ENCODE peak calls at places on chromosome 22, in four cellular contexts. One of them, this sample, is unnamed.

GRCh38 chr22:50221410-50222300 is 20.8 kb downstream of the SELENOO start:
- DNase-seq in HCT116: no peak
- DNase-seq in NCI-H460: no peak
- DNase-seq in choroid plexus epithelial cell: no peak
- DNase-seq in this sample: no peak

GRCh38 chr22:40423882-40424640 is 53.7 kb downstream of the SGSM3 start:
- DNase-seq in HCT116: no peak
- DNase-seq in NCI-H460: no peak
- DNase-seq in choroid plexus epithelial cell: no peak
- DNase-seq in this sample: no peak

GRCh38 chr22:23829845-23830372 is 8.9 kb downstream of the DERL3 start:
- DNase-seq in HCT116: no peak
- DNase-seq in NCI-H460: no peak
- DNase-seq in choroid plexus epithelial cell: peak
- DNase-seq in this sample: no peak

GRCh38 chr22:19710769-19711106 is 3.6 kb upstream of the SEPTIN5 start:
- DNase-seq in HCT116: no peak
- DNase-seq in NCI-H460: no peak
- DNase-seq in choroid plexus epithelial cell: no peak
- DNase-seq in this sample: no peak

GRCh38 chr22:46056169-46057041 is 79.4 kb upstream of the WNT7B start:
- DNase-seq in HCT116: no peak
- DNase-seq in NCI-H460: no peak
- DNase-seq in choroid plexus epithelial cell: no peak
- DNase-seq in this sample: no peak

GRCh38 chr22:22195265-22196017 is 49.1 kb upstream of the VPREB1 start:
- DNase-seq in HCT116: peak
- DNase-seq in NCI-H460: peak
- DNase-seq in choroid plexus epithelial cell: peak
- DNase-seq in this sample: peak

GRCh38 chr22:44201556-44202129 is 20.9 kb downstream of the PARVG start:
- DNase-seq in HCT116: no peak
- DNase-seq in NCI-H460: no peak
- DNase-seq in choroid plexus epithelial cell: no peak
- DNase-seq in this sample: no peak

GRCh38 chr22:38417252-38418060 is 37.5 kb downstream of the KCNJ4 start:
- DNase-seq in HCT116: no peak
- DNase-seq in NCI-H460: no peak
- DNase-seq in choroid plexus epithelial cell: no peak
- DNase-seq in this sample: no peak

GRCh38 chr22:27717094-27717493 is 84.5 kb downstream of the MN1 start:
- DNase-seq in HCT116: no peak
- DNase-seq in NCI-H460: no peak
- DNase-seq in choroid plexus epithelial cell: no peak
- DNase-seq in this sample: no peak

GRCh38 chr22:23591203-23591791 is 11.2 kb upstream of the IGLL1 start:
- DNase-seq in HCT116: peak
- DNase-seq in NCI-H460: peak
- DNase-seq in choroid plexus epithelial cell: peak
- DNase-seq in this sample: peak

GRCh38 chr22:37253164-37253660 is 9.1 kb upstream of the RAC2 start:
- DNase-seq in HCT116: no peak
- DNase-seq in NCI-H460: no peak
- DNase-seq in choroid plexus epithelial cell: no peak
- DNase-seq in this sample: no peak

GRCh38 chr22:49535126-49535525 is 292.5 kb downstream of the BRD1 start:
- DNase-seq in HCT116: no peak
- DNase-seq in NCI-H460: no peak
- DNase-seq in choroid plexus epithelial cell: no peak
- DNase-seq in this sample: no peak

GRCh38 chr22:49201046-49201970 is 626.4 kb downstream of the BRD1 start:
- DNase-seq in HCT116: no peak
- DNase-seq in NCI-H460: no peak
- DNase-seq in choroid plexus epithelial cell: no peak
- DNase-seq in this sample: no peak

GRCh38 chr22:41557401-41558240 is 3.2 kb upstream of the CSDC2 start:
- DNase-seq in HCT116: no peak
- DNase-seq in NCI-H460: no peak
- DNase-seq in choroid plexus epithelial cell: peak
- DNase-seq in this sample: no peak

GRCh38 chr22:25509391-25509791 is 55.1 kb upstream of the GRK3 start:
- DNase-seq in HCT116: no peak
- DNase-seq in NCI-H460: no peak
- DNase-seq in choroid plexus epithelial cell: no peak
- DNase-seq in this sample: no peak

GRCh38 chr22:32958021-32958420 is 100.2 kb downstream of the SYN3 start:
- DNase-seq in HCT116: no peak
- DNase-seq in NCI-H460: no peak
- DNase-seq in choroid plexus epithelial cell: peak
- DNase-seq in this sample: no peak

GRCh38 chr22:20868225-20868944 is 9.6 kb downstream of the SNAP29 start:
- DNase-seq in HCT116: no peak
- DNase-seq in NCI-H460: no peak
- DNase-seq in choroid plexus epithelial cell: no peak
- DNase-seq in this sample: no peak

GRCh38 chr22:42895087-42895486 is 38.0 kb upstream of the ARFGAP3 start:
- DNase-seq in HCT116: no peak
- DNase-seq in NCI-H460: no peak
- DNase-seq in choroid plexus epithelial cell: no peak
- DNase-seq in this sample: no peak

GRCh38 chr22:47618611-47619010 is 856.2 kb downstream of the TBC1D22A start:
- DNase-seq in HCT116: no peak
- DNase-seq in NCI-H460: no peak
- DNase-seq in choroid plexus epithelial cell: no peak
- DNase-seq in this sample: no peak

GRCh38 chr22:38835888-38836301 is 7.9 kb downstream of the NPTXR start:
- DNase-seq in HCT116: no peak
- DNase-seq in NCI-H460: no peak
- DNase-seq in choroid plexus epithelial cell: peak
- DNase-seq in this sample: no peak

GRCh38 chr22:33109532-33110148 is 51.5 kb upstream of the SYN3 start:
- DNase-seq in HCT116: no peak
- DNase-seq in NCI-H460: no peak
- DNase-seq in choroid plexus epithelial cell: no peak
- DNase-seq in this sample: no peak

GRCh38 chr22:24834845-24835570 is 29.0 kb downstream of the SGSM1 start:
- DNase-seq in HCT116: peak
- DNase-seq in NCI-H460: no peak
- DNase-seq in choroid plexus epithelial cell: peak
- DNase-seq in this sample: no peak

GRCh38 chr22:24938741-24939341 is 7.7 kb downstream of the LHFPL7 start:
- DNase-seq in HCT116: no peak
- DNase-seq in NCI-H460: peak
- DNase-seq in choroid plexus epithelial cell: peak
- DNase-seq in this sample: no peak

GRCh38 chr22:50708996-50709395 is 29.0 kb upstream of the ACR start:
- DNase-seq in HCT116: no peak
- DNase-seq in NCI-H460: no peak
- DNase-seq in choroid plexus epithelial cell: no peak
- DNase-seq in this sample: no peak

GRCh38 chr22:50730941-50731661 is 6.9 kb upstream of the ACR start:
- DNase-seq in HCT116: no peak
- DNase-seq in NCI-H460: no peak
- DNase-seq in choroid plexus epithelial cell: no peak
- DNase-seq in this sample: peak

GRCh38 chr22:42683599-42684283 is 34.5 kb upstream of the CYB5R3 start:
- DNase-seq in HCT116: no peak
- DNase-seq in NCI-H460: no peak
- DNase-seq in choroid plexus epithelial cell: no peak
- DNase-seq in this sample: no peak

GRCh38 chr22:21000215-21000986 is 1.5 kb downstream of the THAP7 start:
- DNase-seq in HCT116: no peak
- DNase-seq in NCI-H460: no peak
- DNase-seq in choroid plexus epithelial cell: peak
- DNase-seq in this sample: no peak

GRCh38 chr22:35523167-35523928 is 17.3 kb upstream of the RASD2 start:
- DNase-seq in HCT116: no peak
- DNase-seq in NCI-H460: no peak
- DNase-seq in choroid plexus epithelial cell: no peak
- DNase-seq in this sample: no peak

GRCh38 chr22:46354993-46355305 is 19.4 kb downstream of the TRMU start:
- DNase-seq in HCT116: no peak
- DNase-seq in NCI-H460: no peak
- DNase-seq in choroid plexus epithelial cell: no peak
- DNase-seq in this sample: no peak

GRCh38 chr22:10961043-10961860 is 4566.7 kb upstream of the OR11H1 start:
- DNase-seq in HCT116: no peak
- DNase-seq in NCI-H460: no peak
- DNase-seq in choroid plexus epithelial cell: no peak
- DNase-seq in this sample: no peak

GRCh38 chr22:35835267-35835997 is 117.8 kb downstream of the APOL5 start:
- DNase-seq in HCT116: peak
- DNase-seq in NCI-H460: no peak
- DNase-seq in choroid plexus epithelial cell: peak
- DNase-seq in this sample: no peak

GRCh38 chr22:32527756-32528155 is 53.1 kb downstream of the FBXO7 start:
- DNase-seq in HCT116: no peak
- DNase-seq in NCI-H460: no peak
- DNase-seq in choroid plexus epithelial cell: no peak
- DNase-seq in this sample: no peak

GRCh38 chr22:32910358-32910757 is 108.9 kb downstream of the TIMP3 start:
- DNase-seq in HCT116: no peak
- DNase-seq in NCI-H460: no peak
- DNase-seq in choroid plexus epithelial cell: no peak
- DNase-seq in this sample: no peak

This sample was measured in keratinocyte.